ENCODE peak calls at places on chromosomes 2 and 18, in four cellular contexts. One of them, this sample, is unnamed.

GRCh38 chr2:71605781-71606241 is 152.4 kb downstream of the DYSF start:
- DNase-seq in kidney: peak; percentile 26
- DNase-seq in GM12878: no peak
- DNase-seq in NT2/D1: no peak
- DNase-seq in this sample: no peak

GRCh38 chr2:160534996-160535395 is 41.4 kb upstream of the RBMS1 start:
- DNase-seq in kidney: no peak
- DNase-seq in GM12878: no peak
- DNase-seq in NT2/D1: no peak
- DNase-seq in this sample: no peak

GRCh38 chr18:61583548-61583947 is 250.3 kb downstream of the CDH20 start:
- DNase-seq in kidney: no peak
- DNase-seq in GM12878: no peak
- DNase-seq in NT2/D1: no peak
- DNase-seq in this sample: no peak

GRCh38 chr2:196174424-196174823 is 3.0 kb upstream of the STK17B start:
- DNase-seq in kidney: no peak
- DNase-seq in GM12878: no peak
- DNase-seq in NT2/D1: no peak
- DNase-seq in this sample: no peak

GRCh38 chr2:206086683-206087350 is 843 bp upstream of the INO80D start:
- DNase-seq in kidney: no peak
- DNase-seq in GM12878: no peak
- DNase-seq in NT2/D1: no peak
- DNase-seq in this sample: peak; percentile 35

GRCh38 chr2:111194835-111195621 is 74.3 kb downstream of the BCL2L11 start:
- DNase-seq in kidney: no peak
- DNase-seq in GM12878: peak; percentile 98
- DNase-seq in NT2/D1: no peak
- DNase-seq in this sample: no peak

GRCh38 chr2:16281451-16282330 is 341.3 kb downstream of the MYCN start:
- DNase-seq in kidney: no peak
- DNase-seq in GM12878: no peak
- DNase-seq in NT2/D1: peak; percentile 64
- DNase-seq in this sample: no peak

GRCh38 chr2:238638982-238639341 is 208.9 kb upstream of the TWIST2 start:
- DNase-seq in kidney: no peak
- DNase-seq in GM12878: no peak
- DNase-seq in NT2/D1: no peak
- DNase-seq in this sample: no peak

GRCh38 chr2:96959406-96960110 is 26.8 kb downstream of the FAM178B start:
- DNase-seq in kidney: no peak
- DNase-seq in GM12878: no peak
- DNase-seq in NT2/D1: no peak
- DNase-seq in this sample: no peak

GRCh38 chr2:223532161-223532560 is 70.0 kb downstream of the SCG2 start:
- DNase-seq in kidney: no peak
- DNase-seq in GM12878: no peak
- DNase-seq in NT2/D1: no peak
- DNase-seq in this sample: peak; percentile 44

GRCh38 chr2:187008111-187008510 is 159.1 kb upstream of the ZSWIM2 start:
- DNase-seq in kidney: no peak
- DNase-seq in GM12878: no peak
- DNase-seq in NT2/D1: no peak
- DNase-seq in this sample: peak; percentile 49

GRCh38 chr2:228986961-228987360 is 284.1 kb downstream of the PID1 start:
- DNase-seq in kidney: no peak
- DNase-seq in GM12878: no peak
- DNase-seq in NT2/D1: no peak
- DNase-seq in this sample: peak; percentile 4

GRCh38 chr2:25362564-25363145 is 20.9 kb upstream of the DNMT3A start:
- DNase-seq in kidney: peak; percentile 83
- DNase-seq in GM12878: peak; percentile 80
- DNase-seq in NT2/D1: no peak
- DNase-seq in this sample: peak; percentile 21

GRCh38 chr2:62654423-62654791 is 51.1 kb upstream of the EHBP1 start:
- DNase-seq in kidney: no peak
- DNase-seq in GM12878: no peak
- DNase-seq in NT2/D1: no peak
- DNase-seq in this sample: peak; percentile 61

GRCh38 chr2:10399358-10399757 is 48.8 kb downstream of the ODC1 start:
- DNase-seq in kidney: no peak
- DNase-seq in GM12878: no peak
- DNase-seq in NT2/D1: no peak
- DNase-seq in this sample: no peak

GRCh38 chr2:215749092-215749957 is 264.0 kb downstream of the MREG start:
- DNase-seq in kidney: peak; percentile 85
- DNase-seq in GM12878: no peak
- DNase-seq in NT2/D1: no peak
- DNase-seq in this sample: peak; percentile 96

GRCh38 chr18:25289040-25289631 is 62.8 kb downstream of the ZNF521 start:
- DNase-seq in kidney: no peak
- DNase-seq in GM12878: no peak
- DNase-seq in NT2/D1: no peak
- DNase-seq in this sample: peak; percentile 92

GRCh38 chr2:2647156-2647555 is 316.1 kb upstream of the MYT1L start:
- DNase-seq in kidney: no peak
- DNase-seq in GM12878: no peak
- DNase-seq in NT2/D1: no peak
- DNase-seq in this sample: no peak

GRCh38 chr2:204255469-204255868 is 289.8 kb upstream of the PARD3B start:
- DNase-seq in kidney: no peak
- DNase-seq in GM12878: no peak
- DNase-seq in NT2/D1: no peak
- DNase-seq in this sample: no peak

GRCh38 chr18:76364282-76365259 is 130.5 kb downstream of the ZNF516 start:
- DNase-seq in kidney: peak; percentile 30
- DNase-seq in GM12878: peak; percentile 45
- DNase-seq in NT2/D1: no peak
- DNase-seq in this sample: no peak

GRCh38 chr2:172086349-172087190 is 1.3 kb downstream of the DLX1 start:
- DNase-seq in kidney: peak; percentile 57
- DNase-seq in GM12878: no peak
- DNase-seq in NT2/D1: no peak
- DNase-seq in this sample: peak; percentile 65

GRCh38 chr2:230828272-230828961 is 36.3 kb upstream of the ITM2C start:
- DNase-seq in kidney: no peak
- DNase-seq in GM12878: no peak
- DNase-seq in NT2/D1: no peak
- DNase-seq in this sample: peak; percentile 18

GRCh38 chr2:69375494-69376353 is 11.3 kb downstream of the GFPT1 start:
- DNase-seq in kidney: no peak
- DNase-seq in GM12878: no peak
- DNase-seq in NT2/D1: peak; percentile 18
- DNase-seq in this sample: peak; percentile 63

GRCh38 chr2:182666674-182667320 is 49.3 kb upstream of the DNAJC10 start:
- DNase-seq in kidney: no peak
- DNase-seq in GM12878: no peak
- DNase-seq in NT2/D1: no peak
- DNase-seq in this sample: peak; percentile 50

GRCh38 chr2:156826342-156826933 is 390.3 kb downstream of the GPD2 start:
- DNase-seq in kidney: no peak
- DNase-seq in GM12878: no peak
- DNase-seq in NT2/D1: no peak
- DNase-seq in this sample: peak; percentile 57

GRCh38 chr2:232276084-232276738 is 102.3 kb upstream of the ALPP start:
- DNase-seq in kidney: no peak
- DNase-seq in GM12878: no peak
- DNase-seq in NT2/D1: no peak
- DNase-seq in this sample: no peak

GRCh38 chr2:237164474-237165047 is 78.9 kb downstream of the COPS8 start:
- DNase-seq in kidney: no peak
- DNase-seq in GM12878: no peak
- DNase-seq in NT2/D1: no peak
- DNase-seq in this sample: no peak

GRCh38 chr2:239249781-239250180 is 151.0 kb downstream of the HDAC4 start:
- DNase-seq in kidney: peak; percentile 93
- DNase-seq in GM12878: no peak
- DNase-seq in NT2/D1: no peak
- DNase-seq in this sample: no peak

GRCh38 chr2:112048887-112049286 is 6.2 kb upstream of the TMEM87B start:
- DNase-seq in kidney: no peak
- DNase-seq in GM12878: no peak
- DNase-seq in NT2/D1: no peak
- DNase-seq in this sample: peak; percentile 66

GRCh38 chr2:135271006-135271405 is 218.9 kb downstream of the RAB3GAP1 start:
- DNase-seq in kidney: no peak
- DNase-seq in GM12878: no peak
- DNase-seq in NT2/D1: no peak
- DNase-seq in this sample: no peak
- H3K9ac ChIP-seq in kidney: no peak overlapping the region
- H3K9ac ChIP-seq in GM12878: no peak overlapping the region
- H3K9ac ChIP-seq in NT2/D1: no peak overlapping the region
- H3K9ac ChIP-seq in this sample: no peak overlapping the region

GRCh38 chr2:65640793-65641103 is 208.3 kb upstream of the SPRED2 start:
- DNase-seq in kidney: no peak
- DNase-seq in GM12878: no peak
- DNase-seq in NT2/D1: no peak
- DNase-seq in this sample: no peak
- H3K9ac ChIP-seq in kidney: no peak overlapping the region
- H3K9ac ChIP-seq in GM12878: no peak overlapping the region
- H3K9ac ChIP-seq in NT2/D1: no peak overlapping the region
- H3K9ac ChIP-seq in this sample: no peak overlapping the region

GRCh38 chr2:45572979-45573378 is 38.1 kb downstream of the SRBD1 start:
- DNase-seq in kidney: no peak
- DNase-seq in GM12878: no peak
- DNase-seq in NT2/D1: no peak
- DNase-seq in this sample: no peak

GRCh38 chr2:45577426-45577825 is 33.6 kb downstream of the SRBD1 start:
- DNase-seq in kidney: no peak
- DNase-seq in GM12878: no peak
- DNase-seq in NT2/D1: no peak
- DNase-seq in this sample: peak; percentile 66

GRCh38 chr2:45582522-45582921 is 28.5 kb downstream of the SRBD1 start:
- DNase-seq in kidney: no peak
- DNase-seq in GM12878: no peak
- DNase-seq in NT2/D1: no peak
- DNase-seq in this sample: no peak

GRCh38 chr2:45575881-45576280 is 35.2 kb downstream of the SRBD1 start:
- DNase-seq in kidney: no peak
- DNase-seq in GM12878: no peak
- DNase-seq in NT2/D1: no peak
- DNase-seq in this sample: no peak

DNA sequence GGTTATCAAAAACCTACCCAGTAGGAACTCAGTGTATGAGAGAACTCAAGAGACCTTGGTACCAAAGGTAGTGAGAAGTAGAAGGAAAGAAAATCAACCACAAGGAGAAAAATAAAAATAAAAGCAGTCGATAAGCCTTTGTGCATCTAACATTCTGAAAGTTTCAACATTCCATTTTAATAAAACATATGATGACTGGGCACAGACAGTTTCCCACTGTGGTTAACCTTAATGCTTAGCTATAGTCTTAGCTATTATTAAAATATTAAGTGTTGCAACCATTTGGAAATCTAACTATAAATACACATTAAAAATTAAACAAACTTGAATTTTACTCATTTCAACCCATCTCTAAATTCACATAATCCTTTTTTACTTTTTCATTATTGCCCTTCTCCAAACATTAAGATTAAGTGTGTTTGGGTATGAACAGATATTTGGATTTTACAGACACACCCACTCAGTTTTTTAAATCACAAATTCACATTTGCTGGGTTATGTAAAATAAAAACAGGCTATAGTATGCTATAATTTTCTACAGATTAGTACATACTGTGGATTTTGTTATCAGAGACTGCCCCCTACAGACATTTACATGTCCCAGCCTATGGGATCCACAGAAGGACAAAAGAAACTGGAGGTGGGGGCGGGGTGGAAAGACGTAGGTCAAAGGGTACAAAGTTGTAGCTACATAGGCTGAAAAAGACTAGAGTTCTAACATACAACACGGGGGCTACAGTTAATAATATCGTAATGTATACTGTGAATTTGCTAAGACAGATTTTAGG is 32.8 kb downstream of the SRBD1 start:
- DNase-seq in kidney: no peak
- DNase-seq in GM12878: no peak
- DNase-seq in NT2/D1: peak; percentile 11
- DNase-seq in this sample: peak; percentile 65
- H3K9ac ChIP-seq in kidney: no peak overlapping the region
- H3K9ac ChIP-seq in GM12878: no peak overlapping the region
- H3K9ac ChIP-seq in NT2/D1: no peak overlapping the region
- H3K9ac ChIP-seq in this sample: peak overlapping the region; percentile 63

DNA sequence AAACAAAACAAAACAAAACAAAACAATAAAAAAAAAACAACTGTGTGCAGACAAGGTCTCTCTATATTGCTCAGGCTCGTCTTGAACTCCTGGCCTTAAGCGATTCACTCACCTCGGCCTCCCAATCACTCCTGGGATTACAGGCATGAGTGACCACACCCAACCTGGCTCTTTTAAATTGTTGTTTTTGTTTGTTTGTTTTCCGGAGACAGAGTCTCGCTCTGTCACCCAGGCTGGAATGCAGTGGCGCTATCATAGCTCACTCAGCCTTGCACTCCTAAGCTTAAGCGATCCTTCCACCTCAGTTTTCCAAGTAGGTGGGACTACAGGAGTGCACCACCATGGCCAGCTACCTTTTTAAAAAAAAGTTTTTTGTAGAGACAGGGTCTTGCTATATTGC is 201.6 kb downstream of the EN1 start:
- DNase-seq in kidney: no peak
- DNase-seq in GM12878: no peak
- DNase-seq in NT2/D1: no peak
- DNase-seq in this sample: no peak
- H3K9ac ChIP-seq in kidney: no peak overlapping the region
- H3K9ac ChIP-seq in GM12878: no peak overlapping the region
- H3K9ac ChIP-seq in NT2/D1: no peak overlapping the region
- H3K9ac ChIP-seq in this sample: no peak overlapping the region

GRCh38 chr18:12772111-12772510 is 69.3 kb downstream of the PSMG2 start:
- DNase-seq in kidney: no peak
- DNase-seq in GM12878: no peak
- DNase-seq in NT2/D1: no peak
- DNase-seq in this sample: no peak

GRCh38 chr18:12776821-12777471 is 74.1 kb downstream of the PSMG2 start:
- DNase-seq in kidney: no peak
- DNase-seq in GM12878: no peak
- DNase-seq in NT2/D1: no peak
- DNase-seq in this sample: peak; percentile 21

GRCh38 chr18:12773369-12773768 is 70.5 kb downstream of the PSMG2 start:
- DNase-seq in kidney: no peak
- DNase-seq in GM12878: no peak
- DNase-seq in NT2/D1: no peak
- DNase-seq in this sample: no peak

GRCh38 chr18:12777543-12777942 is 74.7 kb downstream of the PSMG2 start:
- DNase-seq in kidney: no peak
- DNase-seq in GM12878: no peak
- DNase-seq in NT2/D1: no peak
- DNase-seq in this sample: peak; percentile 42

GRCh38 chr18:12774982-12775381 is 72.1 kb downstream of the PSMG2 start:
- DNase-seq in kidney: no peak
- DNase-seq in GM12878: no peak
- DNase-seq in NT2/D1: no peak
- DNase-seq in this sample: no peak
- H3K9ac ChIP-seq in kidney: no peak overlapping the region
- H3K9ac ChIP-seq in GM12878: no peak overlapping the region
- H3K9ac ChIP-seq in NT2/D1: no peak overlapping the region
- H3K9ac ChIP-seq in this sample: no peak overlapping the region

This sample was measured in GM23248.